ENCODE peak calls at places on chromosome 20, in eight cellular contexts. J is IMR-90, T is HepG2, F is heart left ventricle, O is A549, A is suprapubic skin, E is body of pancreas, Y is GM12878. W is an unnamed sample.

GRCh38 chr20:37533154-37533715 is 5.6 kb upstream of the BLCAP start:
- DNase-seq in J (no peak), T (no peak), F (no peak), O (no peak), A (no peak), E (no peak), Y (no peak), W (no peak)

GRCh38 chr20:31508517-31509244 is 5.6 kb upstream of the HM13 start:
- DNase-seq in J (no peak), T (no peak), F (no peak), O (no peak), A (no peak), E (no peak), Y (no peak), W (no peak)

GRCh38 chr20:63025534-63026331 is 19.0 kb upstream of the BHLHE23 start:
- DNase-seq in J (peak), T (no peak), F (no peak), O (no peak), A (no peak), E (no peak), Y (no peak), W (no peak)

GRCh38 chr20:38094373-38094775 is 60.8 kb downstream of the RPRD1B start:
- DNase-seq in J (peak), T (peak), F (peak), O (peak), A (no peak), E (no peak), Y (peak), W (no peak)

GRCh38 chr20:60653111-60653845 is 598.8 kb upstream of the CDH4 start:
- DNase-seq in J (no peak), T (no peak), F (no peak), O (no peak), A (no peak), E (no peak), Y (no peak), W (no peak)

GRCh38 chr20:57214948-57215347 is 51.5 kb downstream of the BMP7 start:
- DNase-seq in J (no peak), T (no peak), F (no peak), O (no peak), A (no peak), E (no peak), Y (no peak), W (no peak)

GRCh38 chr20:57880155-57880648 is 170.4 kb upstream of the PMEPA1 start:
- DNase-seq in J (no peak), T (no peak), F (peak), O (no peak), A (peak), E (no peak), Y (no peak), W (no peak)

GRCh38 chr20:50277460-50278376 is 87.1 kb downstream of the CEBPB start:
- DNase-seq in J (no peak), T (no peak), F (no peak), O (no peak), A (peak), E (no peak), Y (no peak), W (no peak)

GRCh38 chr20:1595333-1595732 is 24.5 kb downstream of the SIRPB1 start:
- DNase-seq in J (no peak), T (no peak), F (no peak), O (no peak), A (no peak), E (no peak), Y (no peak), W (no peak)

GRCh38 chr20:44031001-44031574 is 116.4 kb downstream of the TOX2 start:
- DNase-seq in J (no peak), T (no peak), F (no peak), O (no peak), A (peak), E (no peak), Y (no peak), W (no peak)

GRCh38 chr20:11553603-11554002 is 364.1 kb upstream of the BTBD3 start:
- DNase-seq in J (peak), T (peak), F (no peak), O (no peak), A (no peak), E (no peak), Y (no peak), W (no peak)

GRCh38 chr20:58888103-58888502 is 35.6 kb downstream of the GNAS start:
- DNase-seq in J (no peak), T (no peak), F (no peak), O (no peak), A (no peak), E (peak), Y (no peak), W (no peak)

GRCh38 chr20:36447101-36447500 is 94.2 kb upstream of the MYL9 start:
- DNase-seq in J (no peak), T (no peak), F (no peak), O (no peak), A (no peak), E (no peak), Y (no peak), W (no peak)

GRCh38 chr20:4812216-4812615 is 90.5 kb downstream of the PRND start:
- DNase-seq in J (no peak), T (no peak), F (no peak), O (no peak), A (peak), E (no peak), Y (no peak), W (no peak)

GRCh38 chr20:13671500-13672288 is 33.0 kb upstream of the TASP1 start:
- DNase-seq in J (peak), T (no peak), F (peak), O (no peak), A (no peak), E (no peak), Y (no peak), W (no peak)

GRCh38 chr20:61585764-61586163 is 333.7 kb downstream of the CDH4 start:
- DNase-seq in J (no peak), T (no peak), F (no peak), O (no peak), A (no peak), E (no peak), Y (no peak), W (no peak)

GRCh38 chr20:24477831-24478547 is 8.6 kb downstream of the SYNDIG1 start:
- DNase-seq in J (no peak), T (no peak), F (no peak), O (no peak), A (no peak), E (no peak), Y (no peak), W (no peak)

GRCh38 chr20:60013296-60014142 is 55.3 kb downstream of the CDH26 start:
- DNase-seq in J (no peak), T (no peak), F (no peak), O (no peak), A (no peak), E (no peak), Y (no peak), W (no peak)

GRCh38 chr20:2874456-2874855 is 1.2 kb downstream of the PTPRA start:
- DNase-seq in J (peak), T (no peak), F (no peak), O (no peak), A (no peak), E (no peak), Y (no peak), W (no peak)

DNA sequence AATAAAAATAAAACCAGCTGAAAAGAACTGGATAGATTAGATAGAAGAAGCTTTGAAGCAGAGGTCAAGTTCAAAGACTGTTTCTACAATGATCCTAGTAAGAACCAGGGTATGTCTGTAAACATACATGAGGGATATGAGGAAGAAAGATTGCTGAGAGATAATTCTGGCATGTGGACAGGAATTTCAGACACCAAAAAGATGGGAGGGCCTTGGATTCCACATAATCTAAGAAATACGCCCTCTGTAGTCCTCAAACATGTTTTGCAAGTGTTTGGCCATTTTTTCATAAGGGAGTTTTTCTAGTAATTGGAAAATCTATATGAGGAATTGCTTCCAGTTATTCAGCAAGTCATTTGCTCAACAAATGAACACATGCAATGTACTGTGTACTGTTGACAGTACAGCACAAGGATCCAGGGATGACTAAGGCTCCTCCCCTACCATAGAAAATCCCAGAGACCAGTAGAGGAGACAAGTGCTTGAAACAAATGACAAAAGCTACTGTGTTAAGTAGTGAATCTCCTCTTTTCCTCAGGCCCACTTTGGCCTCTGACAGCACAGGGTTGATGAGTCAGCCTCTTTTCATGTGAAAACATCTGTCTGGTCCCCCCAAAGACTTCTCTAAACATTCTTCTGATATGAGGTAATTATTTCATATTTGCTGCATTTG is 795.9 kb downstream of the MAFB start:
- DNase-seq in J (peak), T (no peak), F (no peak), O (no peak), A (no peak), E (no peak), Y (no peak), W (no peak)
- TF ChIP-seq CTCF in J (peak), T (no peak), F (no peak), O (no peak), A (no peak), E (no peak), Y (no peak), W (no peak)

DNA sequence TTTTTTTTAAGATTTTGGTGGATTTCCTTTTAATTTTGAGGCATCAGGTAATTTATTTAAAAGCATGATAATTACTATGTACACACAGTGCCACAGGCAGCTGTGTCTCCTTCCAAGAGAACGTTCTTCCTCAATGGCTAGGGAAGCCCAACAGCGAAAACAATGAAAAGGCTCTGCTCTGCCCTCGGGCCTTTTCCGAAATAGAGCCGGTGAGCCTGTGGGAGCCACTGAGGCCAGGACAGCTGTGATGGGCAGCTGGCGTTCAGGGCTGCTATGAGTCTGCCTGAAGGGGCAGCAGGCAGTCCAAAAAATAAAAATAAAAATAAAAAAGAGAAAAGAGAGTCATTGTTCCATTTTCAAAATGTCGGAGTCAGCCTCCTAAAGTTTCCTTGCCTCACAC is 443.8 kb downstream of the KIF16B start:
- DNase-seq in J (no peak), T (no peak), F (no peak), O (no peak), A (no peak), E (no peak), Y (no peak), W (no peak)
- TF ChIP-seq POLR2A in J (no peak), T (no peak), F (no peak), O (no peak), A (no peak), E (no peak), Y (no peak), W (no peak)

DNA sequence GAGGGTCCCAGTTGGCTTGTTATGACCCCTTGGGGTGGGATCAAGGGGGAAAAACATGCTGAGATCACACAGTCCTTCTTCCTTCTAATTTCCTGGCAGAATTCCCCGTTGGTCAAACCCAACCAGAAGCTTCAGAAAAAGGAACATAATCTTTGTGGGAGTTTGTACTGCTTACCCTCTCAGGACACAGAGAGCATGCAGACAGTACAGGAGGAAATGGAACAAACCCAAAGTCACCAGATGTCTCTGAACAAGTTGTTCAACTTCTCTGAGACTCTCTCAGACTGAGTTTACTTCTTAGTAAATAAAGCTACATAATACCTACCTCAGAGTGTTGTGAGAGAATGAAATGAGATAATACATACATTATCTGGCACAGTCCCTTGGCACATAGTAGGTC is 181.1 kb upstream of the TSHZ2 start:
- DNase-seq in J (no peak), T (no peak), F (no peak), O (no peak), A (no peak), E (no peak), Y (no peak), W (no peak)
- H3K27ac ChIP-seq in J (no peak), T (no peak), F (no peak), O (no peak), A (no peak), E (no peak), Y (no peak), W (no peak)

GRCh38 chr20:21529863-21530262 is 16.0 kb upstream of the NKX2-2 start:
- DNase-seq in J (no peak), T (peak), F (no peak), O (no peak), A (no peak), E (no peak), Y (no peak), W (no peak)
- TF ChIP-seq CTCF in J (no peak), T (peak), F (no peak), O (peak), A (no peak), E (peak), Y (peak), W (peak)

GRCh38 chr20:47309806-47310426 is 46.6 kb downstream of the ZMYND8 start:
- DNase-seq in J (no peak), T (no peak), F (no peak), O (no peak), A (no peak), E (no peak), Y (no peak), W (no peak)

GRCh38 chr20:47311967-47312681 is 44.4 kb downstream of the ZMYND8 start:
- DNase-seq in J (no peak), T (no peak), F (no peak), O (no peak), A (no peak), E (no peak), Y (no peak), W (no peak)

GRCh38 chr20:47314647-47315338 is 41.7 kb downstream of the ZMYND8 start:
- DNase-seq in J (no peak), T (no peak), F (no peak), O (no peak), A (no peak), E (no peak), Y (no peak), W (no peak)

GRCh38 chr20:47310729-47311128 is 45.8 kb downstream of the ZMYND8 start:
- DNase-seq in J (no peak), T (no peak), F (no peak), O (no peak), A (no peak), E (no peak), Y (no peak), W (no peak)

DNA sequence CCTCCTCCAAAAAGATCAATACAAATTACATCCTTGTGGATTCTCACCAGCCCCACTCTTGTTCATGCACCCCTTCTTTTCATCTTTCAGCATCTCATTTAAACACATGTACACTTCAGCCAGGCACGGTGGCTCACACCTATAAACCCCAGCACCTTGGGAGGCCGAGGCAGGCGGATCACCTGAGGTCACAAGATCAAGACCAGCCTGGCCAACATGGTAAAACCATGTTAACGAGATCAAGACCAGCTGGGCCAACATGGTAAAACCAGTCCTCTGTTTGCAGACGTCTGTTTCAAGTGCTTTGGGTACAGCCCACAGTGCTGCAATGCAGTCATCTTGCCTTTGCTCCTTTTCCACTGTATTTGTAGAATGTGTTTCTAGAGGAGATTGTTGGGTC is 45.3 kb downstream of the ZMYND8 start:
- DNase-seq in J (no peak), T (no peak), F (no peak), O (no peak), A (no peak), E (no peak), Y (no peak), W (no peak)
- TF ChIP-seq POLR2A in J (no peak), T (no peak), F (no peak), O (no peak), A (no peak), E (no peak), Y (no peak), W (no peak)

DNA sequence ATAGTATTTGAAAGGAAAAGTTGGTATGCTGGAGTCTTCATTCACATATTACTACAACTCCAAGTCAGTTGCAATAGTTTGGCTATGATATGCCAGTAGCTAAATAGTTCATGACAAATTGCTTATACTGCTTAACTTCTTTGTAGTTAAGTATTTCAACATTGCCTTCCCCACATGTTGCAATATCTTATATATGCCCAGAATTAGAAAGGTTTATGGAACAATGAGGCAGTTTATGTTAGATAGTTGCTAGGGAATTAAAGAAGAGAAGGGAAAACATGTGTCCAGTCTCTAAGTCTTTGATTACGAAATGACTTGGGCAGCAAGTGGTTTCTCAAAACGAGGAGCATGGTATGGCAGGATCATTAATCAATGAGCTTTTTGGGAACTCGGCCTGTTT is 145.8 kb downstream of the PLCB4 start:
- DNase-seq in J (peak), T (no peak), F (no peak), O (no peak), A (no peak), E (no peak), Y (no peak), W (no peak)
- H3K27ac ChIP-seq in J (peak), T (no peak), F (no peak), O (no peak), A (no peak), E (no peak), Y (no peak), W (peak)

DNA sequence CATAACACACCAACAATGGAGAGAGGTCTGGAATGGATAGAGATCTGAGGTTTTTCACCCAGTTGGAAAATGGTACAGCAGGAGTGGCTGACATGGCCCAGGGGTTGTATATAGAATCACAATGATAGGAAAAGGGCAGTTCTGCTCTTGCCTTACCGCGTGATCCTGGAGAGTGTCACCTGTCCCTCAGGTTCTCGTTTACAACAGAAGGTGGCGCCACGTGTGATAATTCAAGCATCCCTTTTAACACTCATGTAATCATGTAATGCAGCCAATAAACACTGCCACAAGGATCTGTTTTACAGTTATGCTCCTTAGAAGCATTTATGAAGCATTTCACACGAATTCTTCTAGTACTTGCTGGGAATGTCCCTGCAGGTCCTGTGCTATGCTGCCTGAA is 12.9 kb upstream of the WFDC2 start:
- DNase-seq in J (no peak), T (peak), F (no peak), O (no peak), A (no peak), E (peak), Y (no peak), W (no peak)
- TF ChIP-seq CTCF in J (no peak), T (peak), F (no peak), O (peak), A (no peak), E (peak), Y (peak), W (no peak)

DNA sequence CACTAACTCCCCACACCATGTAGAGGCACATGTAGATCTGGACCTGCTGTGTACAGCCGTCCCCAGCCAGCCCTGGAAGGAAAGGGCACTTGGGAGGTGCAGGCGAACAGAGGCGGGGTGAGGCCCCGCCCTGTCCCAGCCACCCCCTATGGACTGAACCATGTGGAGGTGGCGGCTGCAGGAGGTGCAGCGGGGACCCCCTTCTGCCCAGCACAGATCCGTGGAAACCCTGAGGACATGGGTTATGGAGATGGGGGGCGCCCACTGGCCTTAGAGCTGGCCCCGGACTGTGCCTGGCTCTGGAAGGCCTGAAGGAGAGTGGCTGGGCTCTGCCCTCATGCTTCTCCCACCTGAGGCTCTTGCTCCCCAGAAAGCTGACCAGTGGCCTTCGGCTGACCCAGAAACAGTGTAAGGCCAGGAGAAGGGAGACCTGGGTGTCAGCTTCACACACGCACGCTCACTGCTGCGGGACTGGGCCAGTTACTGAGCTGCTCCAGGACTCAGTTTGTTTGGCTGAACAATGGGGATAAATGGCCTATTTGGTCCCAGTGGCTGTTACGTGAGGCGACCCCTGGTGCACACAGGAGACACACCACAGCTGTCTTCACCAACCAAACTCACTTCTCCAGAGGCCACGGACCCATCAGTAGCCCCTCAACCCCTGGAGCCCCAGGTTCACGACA is 87.2 kb downstream of the GINS1 start:
- DNase-seq in J (no peak), T (no peak), F (no peak), O (no peak), A (peak), E (no peak), Y (no peak), W (no peak)
- TF ChIP-seq POLR2A in J (no peak), T (no peak), F (no peak), O (no peak), A (no peak), E (no peak), Y (no peak), W (no peak)